ENCODE peak calls at places on chromosomes 6 and 20, in four cellular contexts. B, Z, F and U are unnamed samples.

GRCh38 chr6:169955796-169956493 is 204.5 kb downstream of the ERMARD start:
- DNase-seq in B (no peak), Z (no peak), F (no peak), U (peak; percentile 71)

GRCh38 chr20:48926267-48926666 is 4.8 kb downstream of the ARFGEF2 start:
- DNase-seq in B (no peak), Z (no peak), F (no peak), U (no peak)

GRCh38 chr6:4059115-4059777 is 19.7 kb downstream of the FAM217A start:
- DNase-seq in B (peak; percentile 56), Z (peak; percentile 69), F (peak; percentile 21), U (no peak)

GRCh38 chr6:12472601-12473038 is 182.5 kb downstream of the EDN1 start:
- DNase-seq in B (peak; percentile 100), Z (no peak), F (no peak), U (no peak)

GRCh38 chr6:57822896-57823358 is 505.5 kb downstream of the PRIM2 start:
- DNase-seq in B (peak; percentile 25), Z (peak; percentile 8), F (no peak), U (no peak)

GRCh38 chr6:89506716-89507597 is 74.0 kb downstream of the ANKRD6 start:
- DNase-seq in B (no peak), Z (no peak), F (no peak), U (no peak)

GRCh38 chr6:8483650-8484049 is 48.3 kb upstream of the SLC35B3 start:
- DNase-seq in B (no peak), Z (no peak), F (no peak), U (no peak)

GRCh38 chr20:3710703-3711417 is 1.5 kb downstream of the SIGLEC1 start:
- DNase-seq in B (no peak), Z (peak; percentile 80), F (peak; percentile 60), U (peak; percentile 91)

GRCh38 chr20:49785851-49786174 is 26.8 kb upstream of the SLC9A8 start:
- DNase-seq in B (no peak), Z (no peak), F (no peak), U (no peak)

GRCh38 chr20:14342910-14343309 is 5.5 kb upstream of the FLRT3 start:
- DNase-seq in B (no peak), Z (no peak), F (no peak), U (no peak)

GRCh38 chr20:22652685-22653568 is 68.6 kb upstream of the FOXA2 start:
- DNase-seq in B (no peak), Z (no peak), F (no peak), U (no peak)

GRCh38 chr6:2387445-2387844 is 142.0 kb upstream of the GMDS start:
- DNase-seq in B (no peak), Z (no peak), F (no peak), U (no peak)

GRCh38 chr20:44021186-44021585 is 106.5 kb downstream of the TOX2 start:
- DNase-seq in B (no peak), Z (no peak), F (no peak), U (no peak)

GRCh38 chr20:38863024-38863851 is 57.7 kb downstream of the PPP1R16B start:
- DNase-seq in B (no peak), Z (no peak), F (peak; percentile 27), U (no peak)

GRCh38 chr6:26272171-26272631 is 92.8 kb upstream of the BTN3A2 start:
- DNase-seq in B (no peak), Z (peak; percentile 49), F (peak; percentile 41), U (peak; percentile 94)

GRCh38 chr6:46222286-46222685 is 51.5 kb upstream of the ENPP5 start:
- DNase-seq in B (no peak), Z (no peak), F (no peak), U (no peak)

GRCh38 chr6:35688605-35689322 is at the start of gene FKBP5:
- DNase-seq in B (no peak), Z (peak; percentile 93), F (peak; percentile 82), U (peak; percentile 98)

GRCh38 chr20:35967979-35968640 is at the start of gene CNBD2:
- DNase-seq in B (no peak), Z (no peak), F (no peak), U (no peak)

GRCh38 chr20:44204156-44204831 is 6.3 kb downstream of the OSER1 start:
- DNase-seq in B (peak; percentile 79), Z (peak; percentile 58), F (no peak), U (no peak)

GRCh38 chr6:30782425-30783014 is 38.2 kb upstream of the IER3 start:
- DNase-seq in B (no peak), Z (no peak), F (no peak), U (no peak)

GRCh38 chr6:30781362-30781696 is 37.0 kb upstream of the IER3 start:
- DNase-seq in B (no peak), Z (no peak), F (no peak), U (no peak)

GRCh38 chr6:30779850-30780641 is 35.7 kb upstream of the IER3 start:
- DNase-seq in B (no peak), Z (no peak), F (no peak), U (no peak)

GRCh38 chr6:30780642-30780920 is 36.2 kb upstream of the IER3 start:
- DNase-seq in B (no peak), Z (no peak), F (no peak), U (no peak)

GRCh38 chr6:30781697-30782424 is 37.5 kb upstream of the IER3 start:
- DNase-seq in B (peak; percentile 90), Z (peak; percentile 98), F (no peak), U (peak; percentile 86)
- H3K27ac ChIP-seq in B (peak overlapping the region; percentile 95), Z (peak overlapping the region; percentile 89), F (no peak overlapping the region), U (peak overlapping the region; percentile 74)

DNA sequence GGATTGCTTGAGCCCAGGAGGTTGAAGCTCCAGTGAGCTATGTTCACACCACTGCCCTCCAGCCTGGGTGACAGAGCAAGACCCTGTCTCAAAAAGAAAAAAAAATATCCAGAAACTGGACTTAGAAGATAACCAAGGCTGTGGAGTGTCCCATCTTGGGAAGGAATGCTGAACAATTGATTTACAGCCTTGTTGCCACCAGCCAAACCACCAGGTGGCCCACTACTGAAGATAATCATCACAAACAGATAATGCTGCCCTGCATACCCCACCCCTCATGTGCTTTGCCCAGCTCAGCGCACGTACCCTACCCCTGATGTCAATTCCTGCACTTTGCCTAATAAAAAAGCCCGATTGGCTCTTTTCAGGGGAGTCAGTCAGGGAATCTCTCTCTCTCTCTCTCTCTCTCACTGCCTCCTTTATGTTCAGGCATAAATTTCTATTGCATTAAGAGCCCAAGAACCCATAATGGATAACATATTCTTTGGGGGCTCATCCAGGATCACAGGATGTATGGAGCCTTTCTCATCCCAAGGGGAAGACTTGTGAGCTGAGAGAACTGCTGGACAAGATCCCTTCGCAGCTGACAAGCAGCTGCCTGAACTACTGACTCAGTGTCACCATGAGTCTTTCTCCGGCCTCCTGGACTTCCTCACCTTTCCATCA is 166.4 kb downstream of the CD24 start:
- DNase-seq in B (no peak), Z (no peak), F (no peak), U (no peak)
- H3K9me3 ChIP-seq in B (peaks cover 10% of the 10 kb centered on the region), Z (peaks cover 15% of the 10 kb centered on the region), F (peaks cover 48% of the 10 kb centered on the region), U (peaks cover 68% of the 10 kb centered on the region)

GRCh38 chr20:34362502-34363061 is 491 bp upstream of the ITCH start:
- DNase-seq in B (no peak), Z (no peak), F (no peak), U (peak; percentile 73)
- H3K27ac ChIP-seq in B (peak overlapping the region; percentile 47), Z (no peak overlapping the region), F (no peak overlapping the region), U (no peak overlapping the region)

DNA sequence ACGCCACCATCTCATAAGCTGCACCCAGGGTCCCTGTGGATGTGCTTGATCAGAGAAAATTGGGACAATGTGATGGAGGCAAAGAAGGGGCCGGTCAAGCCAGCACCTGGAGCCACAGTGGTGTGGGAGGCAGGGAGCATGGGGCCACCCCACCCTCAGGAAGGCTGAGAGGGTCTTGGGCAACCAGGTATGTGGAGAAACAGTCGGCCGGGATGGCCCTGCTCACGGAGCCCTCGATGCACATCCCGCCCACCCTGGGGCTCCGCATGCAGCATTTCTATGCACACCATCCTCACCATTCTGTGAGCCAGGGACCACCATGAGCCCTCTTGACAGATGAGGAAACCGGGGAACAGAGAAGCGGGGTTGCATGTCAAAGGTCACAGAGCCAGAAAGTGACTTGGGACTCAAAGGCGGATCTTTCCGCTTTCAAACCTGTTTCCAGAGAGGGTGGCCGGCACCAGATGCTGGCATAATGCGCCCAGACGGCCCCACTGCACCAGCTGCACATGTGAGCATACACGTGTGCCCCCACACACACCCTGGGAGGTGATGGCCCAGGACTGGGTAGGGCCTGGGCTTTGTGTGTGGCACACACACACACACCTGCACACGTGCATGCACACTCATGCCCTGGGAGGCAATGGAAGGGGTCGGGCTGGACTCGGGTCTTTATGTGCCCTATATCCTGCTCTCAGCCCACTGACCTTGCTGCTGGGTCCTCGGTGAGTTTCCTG is 398.5 kb downstream of the TAF4 start:
- DNase-seq in B (no peak), Z (no peak), F (no peak), U (peak; percentile 65)
- H3K9me3 ChIP-seq in B (no peaks in the 10 kb centered on the region), Z (no peaks in the 10 kb centered on the region), F (no peaks in the 10 kb centered on the region), U (no peaks in the 10 kb centered on the region)

GRCh38 chr6:51684038-51684437 is 403.4 kb downstream of the PKHD1 start:
- DNase-seq in B (no peak), Z (no peak), F (no peak), U (no peak)

GRCh38 chr6:51678905-51679620 is 408.4 kb downstream of the PKHD1 start:
- DNase-seq in B (no peak), Z (peak; percentile 17), F (no peak), U (no peak)

GRCh38 chr6:51684603-51685002 is 402.8 kb downstream of the PKHD1 start:
- DNase-seq in B (no peak), Z (no peak), F (no peak), U (no peak)
- H3K27ac ChIP-seq in B (no peak overlapping the region), Z (no peak overlapping the region), F (no peak overlapping the region), U (no peak overlapping the region)

DNA sequence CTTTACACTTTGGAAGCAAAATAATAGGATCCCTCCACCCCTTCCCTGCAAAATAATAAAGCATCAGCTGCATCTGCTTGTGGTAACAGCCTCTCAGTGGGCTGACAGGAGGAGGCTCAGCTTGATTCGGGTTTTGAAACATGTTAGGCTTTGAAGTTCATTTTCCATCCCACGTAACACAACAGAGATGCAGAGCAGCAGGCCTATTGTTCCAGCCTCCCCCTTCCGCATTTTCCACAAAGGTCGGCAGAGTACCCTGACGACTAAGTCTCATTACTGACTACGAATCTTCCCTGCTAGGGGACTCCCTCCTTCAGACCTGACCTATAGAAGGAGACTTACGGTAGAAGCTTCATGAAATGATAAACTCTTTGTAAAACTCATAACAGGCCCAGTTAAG is 99.0 kb downstream of the ALDH8A1 start:
- DNase-seq in B (no peak), Z (no peak), F (no peak), U (no peak)
- H3K9me3 ChIP-seq in B (no peaks in the 10 kb centered on the region), Z (no peaks in the 10 kb centered on the region), F (no peaks in the 10 kb centered on the region), U (no peaks in the 10 kb centered on the region)